ENCODE peak calls at places on chromosome 2, in eight cellular contexts. H, Q, S, L, G, R, T and M are unnamed samples.

GRCh38 chr2:7133521-7133920 is 216.3 kb downstream of the RNF144A start:
- DNase-seq in G (no peak), R (no peak), S (no peak), H (no peak), L (peak; percentile 40), T (no peak), Q (no peak), M (no peak)

GRCh38 chr2:158667567-158667966 is 127.5 kb upstream of the DAPL1 start:
- DNase-seq in T (no peak), L (no peak), S (no peak), Q (peak; percentile 60), R (no peak), G (no peak), H (no peak), M (no peak)

GRCh38 chr2:38572167-38572566 is 30.6 kb downstream of the HNRNPLL start:
- DNase-seq in G (peak; percentile 68), T (no peak), Q (peak; percentile 76), R (no peak), S (no peak), L (no peak), H (no peak), M (peak; percentile 89)

GRCh38 chr2:119180891-119181290 is 22.3 kb upstream of the C1QL2 start:
- DNase-seq in G (no peak), H (no peak), R (no peak), Q (no peak), S (no peak), L (no peak), T (no peak), M (no peak)

GRCh38 chr2:149383340-149383739 is 53.0 kb downstream of the LYPD6 start:
- DNase-seq in S (no peak), T (no peak), Q (peak; percentile 89), L (no peak), G (no peak), H (no peak), R (no peak), M (peak; percentile 85)

GRCh38 chr2:86476918-86477317 is 35.7 kb downstream of the KDM3A start:
- DNase-seq in S (no peak), G (no peak), H (no peak), R (no peak), T (no peak), Q (no peak), L (no peak), M (no peak)

GRCh38 chr2:133557624-133558023 is 10.6 kb downstream of the NCKAP5 start:
- DNase-seq in S (no peak), L (no peak), Q (no peak), H (no peak), T (no peak), G (no peak), R (no peak), M (no peak)

GRCh38 chr2:216339456-216340279 is 32.6 kb downstream of the MARCHF4 start:
- DNase-seq in Q (peak; percentile 79), S (no peak), R (no peak), G (no peak), L (peak; percentile 57), T (no peak), H (no peak), M (peak; percentile 72)

GRCh38 chr2:79716266-79716665 is 203.4 kb downstream of the CTNNA2 start:
- DNase-seq in L (no peak), T (no peak), Q (no peak), G (no peak), H (no peak), R (no peak), S (no peak), M (no peak)

GRCh38 chr2:70418514-70418913 is 116.6 kb upstream of the FAM136A start:
- DNase-seq in R (no peak), S (no peak), L (no peak), G (no peak), H (no peak), T (no peak), Q (no peak), M (no peak)

GRCh38 chr2:122421777-122422176 is 666.3 kb downstream of the TSN start:
- DNase-seq in S (no peak), G (no peak), H (no peak), Q (no peak), R (no peak), T (no peak), L (no peak), M (no peak)

GRCh38 chr2:172861632-172862031 is 126.0 kb downstream of the RAPGEF4 start:
- DNase-seq in R (no peak), T (no peak), Q (no peak), L (no peak), G (no peak), H (no peak), S (no peak), M (no peak)